ENCODE peak calls at places on chromosomes 16 and 17, in eight cellular contexts. V is heart left ventricle, R is fibroblast of lung, T is AG10803, U is left lung, F is ovary, A is vagina, I is fibroblast of mammary gland. Z is an unnamed sample.

GRCh38 chr16:64626771-64627170 is 495.1 kb downstream of the CDH11 start:
- DNase-seq in V (no peak), R (peak; percentile 27), T (peak; percentile 33), U (no peak), F (no peak), A (no peak), I (no peak), Z (no peak)

GRCh38 chr17:46931596-46931995 is 8.6 kb downstream of the GOSR2 start:
- DNase-seq in V (no peak), R (no peak), T (no peak), U (no peak), F (no peak), A (no peak), I (no peak), Z (no peak)

GRCh38 chr16:89193021-89193575 is 7.2 kb downstream of the SLC22A31 start:
- DNase-seq in V (no peak), R (peak; percentile 91), T (peak; percentile 93), U (peak; percentile 92), F (peak; percentile 85), A (no peak), I (peak; percentile 91), Z (peak; percentile 10)

GRCh38 chr17:70636517-70637133 is 467.3 kb downstream of the KCNJ2 start:
- DNase-seq in V (no peak), R (peak; percentile 38), T (peak; percentile 42), U (no peak), F (no peak), A (no peak), I (peak; percentile 49), Z (no peak)

GRCh38 chr17:4573682-4574081 is 10.6 kb upstream of the SMTNL2 start:
- DNase-seq in V (peak; percentile 51), R (no peak), T (no peak), U (no peak), F (no peak), A (no peak), I (no peak), Z (no peak)

GRCh38 chr17:30395398-30396022 is 16.8 kb downstream of the CPD start:
- DNase-seq in V (no peak), R (no peak), T (no peak), U (no peak), F (no peak), A (no peak), I (no peak), Z (no peak)

GRCh38 chr17:66953661-66954060 is 10.8 kb upstream of the CACNG4 start:
- DNase-seq in V (no peak), R (no peak), T (peak; percentile 18), U (no peak), F (no peak), A (no peak), I (no peak), Z (no peak)

GRCh38 chr17:6580628-6581027 is 24.3 kb upstream of the PITPNM3 start:
- DNase-seq in V (no peak), R (no peak), T (no peak), U (no peak), F (no peak), A (no peak), I (no peak), Z (no peak)

GRCh38 chr17:54899721-54900456 is 763 bp upstream of the TOM1L1 start:
- DNase-seq in V (peak; percentile 17), R (no peak), T (no peak), U (no peak), F (no peak), A (no peak), I (no peak), Z (no peak)

GRCh38 chr17:4449736-4450135 is 16.0 kb downstream of the SPNS3 start:
- DNase-seq in V (no peak), R (no peak), T (no peak), U (peak; percentile 82), F (no peak), A (no peak), I (peak; percentile 4), Z (no peak)

GRCh38 chr17:17171991-17172939 is 33.9 kb downstream of the PLD6 start:
- DNase-seq in V (peak; percentile 79), R (no peak), T (no peak), U (peak; percentile 62), F (no peak), A (no peak), I (no peak), Z (no peak)

GRCh38 chr17:64455993-64456885 is 7.3 kb downstream of the MILR1 start:
- DNase-seq in V (no peak), R (no peak), T (no peak), U (no peak), F (no peak), A (no peak), I (peak; percentile 12), Z (no peak)

GRCh38 chr16:29645699-29646187 is 17.3 kb upstream of the SPN start:
- DNase-seq in V (no peak), R (no peak), T (no peak), U (no peak), F (no peak), A (no peak), I (peak; percentile 43), Z (no peak)

GRCh38 chr17:58189436-58190146 is 2.9 kb upstream of the EPX start:
- DNase-seq in V (no peak), R (peak; percentile 89), T (peak; percentile 87), U (peak; percentile 90), F (no peak), A (no peak), I (peak; percentile 91), Z (no peak)

GRCh38 chr16:53219795-53220194 is 165.0 kb downstream of the CHD9 start:
- DNase-seq in V (no peak), R (no peak), T (no peak), U (no peak), F (no peak), A (no peak), I (peak; percentile 37), Z (no peak)

GRCh38 chr16:2963074-2963610 is 933 bp upstream of the KREMEN2 start:
- DNase-seq in V (no peak), R (no peak), T (no peak), U (no peak), F (peak; percentile 18), A (no peak), I (no peak), Z (no peak)

DNA sequence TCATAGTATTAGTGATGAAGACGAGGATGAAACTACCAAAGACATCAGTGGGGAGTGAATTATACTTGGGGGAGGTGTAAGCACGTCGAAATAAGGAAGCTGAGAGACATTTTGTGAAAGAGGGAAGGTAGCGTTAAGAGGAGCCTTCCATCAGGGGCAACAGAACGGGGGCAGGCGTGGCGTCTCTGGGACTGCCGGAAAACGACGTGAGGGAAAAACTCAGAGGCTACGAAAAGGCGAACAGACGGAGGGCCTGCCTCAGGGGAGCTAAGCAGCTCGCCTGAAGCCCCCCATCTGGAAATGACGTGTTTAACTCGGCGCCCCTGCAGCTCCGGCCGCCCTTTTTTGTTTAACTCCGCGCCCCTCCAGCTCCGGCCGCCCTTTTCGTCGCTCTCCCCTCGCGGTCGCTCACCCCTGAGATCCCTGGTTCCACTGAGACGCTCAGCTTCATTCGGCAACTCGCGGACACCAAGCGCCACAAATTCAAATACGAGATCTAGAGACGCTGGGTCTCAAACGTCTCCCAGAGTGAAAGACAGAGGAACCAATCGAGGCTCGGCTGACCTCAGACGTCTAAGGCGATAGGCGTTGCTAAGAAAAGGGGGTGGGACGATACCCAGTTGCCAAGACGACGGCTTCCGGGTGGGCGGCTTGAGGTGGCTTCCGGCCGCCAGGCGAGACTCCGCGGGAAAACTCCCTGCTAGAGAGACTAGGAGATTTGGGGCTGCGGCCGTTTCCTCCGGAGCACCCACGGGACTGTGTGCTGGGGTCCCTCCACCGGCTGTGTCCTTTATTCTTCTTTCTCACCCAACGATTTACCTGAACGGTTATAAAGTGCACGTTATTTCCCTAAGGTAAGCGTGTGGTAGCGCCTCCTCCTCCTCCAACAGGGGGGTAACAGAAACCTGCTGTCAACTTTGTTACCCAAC is 383.2 kb downstream of the ZFHX3 start:
- DNase-seq in V (peak; percentile 97), R (peak; percentile 99), T (peak; percentile 99), U (peak; percentile 91), F (peak; percentile 99), A (no peak), I (peak; percentile 99), Z (peak; percentile 91)
- TF ChIP-seq CTCF in V (no peak), R (no peak), T (no peak), U (no peak), F (no peak), A (no peak), I (no peak), Z (no peak)

DNA sequence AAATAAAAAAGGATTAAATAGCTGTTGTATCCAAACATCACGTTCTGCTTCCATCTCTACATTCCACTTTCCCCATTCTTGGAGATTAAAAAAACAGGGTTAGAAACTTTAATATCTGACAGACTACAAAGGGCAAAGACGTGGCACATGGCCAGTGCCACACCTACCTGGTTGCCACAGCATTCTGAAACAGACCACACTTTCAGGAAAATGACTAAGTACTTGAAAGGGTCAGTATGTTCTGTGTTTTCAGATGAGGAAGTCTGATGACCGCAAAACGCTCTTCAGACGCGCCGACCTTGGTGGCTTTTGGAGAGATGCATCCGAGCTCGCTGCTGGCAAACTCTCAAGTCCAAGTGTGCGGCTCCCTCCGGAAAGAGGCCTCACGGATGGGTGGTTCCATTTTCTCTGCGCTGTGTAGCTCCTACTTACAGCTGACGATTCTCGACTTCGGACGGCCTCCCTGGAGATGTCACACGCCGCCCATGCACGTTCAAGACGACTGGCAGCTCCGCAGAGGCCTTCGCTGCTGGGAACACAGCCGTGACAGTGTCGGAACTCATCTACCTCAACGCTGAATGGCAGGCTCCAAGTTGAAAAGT is 15.5 kb downstream of the MAP1LC3B start:
- DNase-seq in V (peak; percentile 37), R (peak; percentile 85), T (no peak), U (peak; percentile 85), F (peak; percentile 67), A (no peak), I (peak; percentile 35), Z (no peak)
- TF ChIP-seq CTCF in V (no peak), R (no peak), T (no peak), U (no peak), F (no peak), A (no peak), I (no peak), Z (no peak)

GRCh38 chr17:74981979-74982662 is 5.3 kb upstream of the CDR2L start:
- DNase-seq in V (peak; percentile 82), R (peak; percentile 50), T (peak; percentile 56), U (peak; percentile 94), F (peak; percentile 57), A (no peak), I (peak; percentile 64), Z (peak; percentile 69)
- TF ChIP-seq CTCF in V (no peak), R (no peak), T (peak; percentile 6), U (no peak), F (no peak), A (no peak), I (no peak), Z (no peak)

GRCh38 chr17:69057280-69057679 is 3.4 kb downstream of the ABCA9 start:
- DNase-seq in V (no peak), R (no peak), T (no peak), U (no peak), F (no peak), A (no peak), I (no peak), Z (no peak)

GRCh38 chr17:69060835-69061234 is at the start of gene ABCA9:
- DNase-seq in V (peak; percentile 28), R (peak; percentile 39), T (peak; percentile 94), U (no peak), F (no peak), A (no peak), I (peak; percentile 95), Z (no peak)

GRCh38 chr17:69059458-69060205 is 1.1 kb downstream of the ABCA9 start:
- DNase-seq in V (no peak), R (no peak), T (peak; percentile 7), U (no peak), F (no peak), A (no peak), I (peak; percentile 43), Z (no peak)

GRCh38 chr17:69056179-69056823 is 4.4 kb downstream of the ABCA9 start:
- DNase-seq in V (no peak), R (no peak), T (no peak), U (no peak), F (no peak), A (no peak), I (no peak), Z (no peak)

GRCh38 chr17:69058165-69058564 is 2.6 kb downstream of the ABCA9 start:
- DNase-seq in V (no peak), R (no peak), T (no peak), U (no peak), F (no peak), A (no peak), I (peak; percentile 22), Z (no peak)
- TF ChIP-seq CTCF in V (no peak), R (no peak), T (no peak), U (no peak), F (no peak), A (no peak), I (peak; percentile 16), Z (no peak)